ENCODE peak calls at places on chromosome 16, in six cellular contexts. G, L, M, Q, R and T are unnamed samples. For H3K4me1, the result is how much of the 10 kb centered on the place peaks cover.

GRCh38 chr16:81831722-81832126 is 52.6 kb downstream of the PLCG2 start:
- DNase-seq in G (peak), Q (peak), R (peak), M (peak), L (no peak), T (peak)

GRCh38 chr16:52005551-52005950 is 541.4 kb downstream of the TOX3 start:
- DNase-seq in M (no peak), Q (no peak), G (no peak), R (no peak), L (no peak), T (no peak)

GRCh38 chr16:25395528-25395927 is 137.9 kb upstream of the ZKSCAN2 start:
- DNase-seq in Q (no peak), M (no peak), R (no peak), L (no peak), G (no peak), T (no peak)

GRCh38 chr16:73714976-73715375 is 581.6 kb upstream of the PSMD7 start:
- DNase-seq in L (no peak), Q (no peak), G (no peak), R (no peak), M (no peak), T (no peak)

GRCh38 chr16:85812031-85812807 is 12.7 kb downstream of the COX4I1 start:
- DNase-seq in L (no peak), G (no peak), Q (no peak), M (no peak), R (no peak), T (no peak)

GRCh38 chr16:73176577-73177013 is 128.7 kb upstream of the ZFHX3 start:
- DNase-seq in Q (no peak), L (no peak), M (no peak), G (no peak), R (peak), T (no peak)

GRCh38 chr16:4261557-4262172 is 11.2 kb downstream of the TFAP4 start:
- DNase-seq in Q (peak), R (peak), G (peak), M (no peak), L (peak), T (no peak)

GRCh38 chr16:73125860-73126259 is 77.9 kb upstream of the ZFHX3 start:
- DNase-seq in G (no peak), L (no peak), M (no peak), Q (no peak), R (peak), T (no peak)

GRCh38 chr16:48350716-48351115 is 34.5 kb downstream of the SIAH1 start:
- DNase-seq in Q (no peak), G (no peak), L (no peak), R (no peak), M (no peak), T (no peak)

GRCh38 chr16:67861877-67862276 is 11.0 kb upstream of the EDC4 start:
- DNase-seq in R (no peak), Q (no peak), M (no peak), L (no peak), G (no peak), T (no peak)

GRCh38 chr16:67862623-67863583 is 9.9 kb upstream of the EDC4 start:
- DNase-seq in L (no peak), R (peak), M (peak), Q (no peak), G (peak), T (no peak)

GRCh38 chr16:67868290-67868689 is 4.6 kb upstream of the EDC4 start:
- DNase-seq in R (no peak), L (no peak), M (no peak), Q (no peak), G (no peak), T (no peak)

GRCh38 chr16:67864594-67864993 is 8.3 kb upstream of the EDC4 start:
- DNase-seq in G (no peak), M (no peak), L (no peak), R (no peak), Q (no peak), T (no peak)

DNA sequence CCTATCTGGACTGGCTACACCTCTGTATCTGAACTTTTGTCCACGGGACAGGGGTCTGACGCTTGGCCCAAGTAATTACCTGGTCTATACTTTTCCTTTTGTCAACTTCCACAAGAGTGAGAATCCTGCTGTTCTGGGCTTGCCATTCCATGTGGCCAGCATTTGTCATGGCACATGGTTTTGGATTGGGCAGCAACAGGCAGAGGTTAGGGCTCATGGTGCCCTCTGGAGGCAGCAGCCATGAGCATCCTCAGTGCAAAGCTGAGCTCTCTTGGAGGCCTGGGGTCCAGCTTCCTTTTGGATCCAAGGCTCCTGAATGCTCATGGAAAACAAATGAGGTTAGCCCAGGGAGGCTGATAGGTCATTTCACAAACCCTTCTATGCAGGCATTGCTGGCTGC is 7.5 kb upstream of the EDC4 start:
- DNase-seq in M (peak), L (no peak), Q (peak), G (peak), R (no peak), T (no peak)
- TF ChIP-seq CTCF in M (peak), L (peak), Q (peak), G (no peak), R (peak), T (peak)

DNA sequence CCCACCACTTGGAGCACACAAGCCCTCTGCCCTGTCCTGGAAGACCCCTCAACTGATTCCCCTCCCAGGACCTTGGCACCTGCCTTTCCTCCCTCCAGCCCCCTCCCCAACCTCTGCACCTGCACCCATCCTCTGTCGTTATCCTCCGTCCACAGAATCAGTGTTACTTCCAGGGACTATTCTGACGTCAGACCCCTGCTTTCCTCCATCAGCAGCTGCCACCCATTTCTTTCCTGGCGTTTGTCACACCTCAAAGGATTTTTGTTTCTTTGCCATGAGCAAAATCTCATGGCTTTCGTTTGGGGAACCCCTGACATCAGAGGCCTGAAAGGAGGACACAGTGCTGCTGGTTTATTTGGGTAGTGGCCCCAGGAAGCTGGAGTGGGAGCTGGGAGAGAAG is 68.5 kb downstream of the SOCS1 start:
- DNase-seq in Q (no peak), R (no peak), L (no peak), M (no peak), G (no peak), T (no peak)
- H3K4me1 ChIP-seq in Q (under half), R (under half), L (under half), M (under half), G (under half), T (under half)

DNA sequence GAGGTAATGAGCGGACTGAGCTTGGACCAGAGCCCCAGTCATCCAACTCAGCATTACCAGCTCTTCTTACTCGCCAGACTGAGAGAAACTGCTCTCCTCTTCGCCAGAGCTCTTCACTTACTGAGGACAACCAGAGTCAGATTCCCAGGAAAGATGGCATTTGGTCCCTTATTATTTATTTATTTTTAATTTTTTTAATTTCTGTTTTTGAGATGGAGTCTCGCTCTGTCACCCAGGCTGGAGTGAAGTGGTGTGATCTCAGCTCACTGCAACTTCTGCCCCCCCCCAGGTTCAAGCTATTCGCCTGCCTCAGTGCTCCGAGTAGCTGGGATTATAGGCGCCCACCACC is 23.3 kb downstream of the DEXI start:
- DNase-seq in L (no peak), Q (no peak), R (no peak), M (no peak), G (no peak), T (no peak)
- TF ChIP-seq CTCF in L (no peak), Q (peak), R (no peak), M (no peak), G (no peak), T (no peak)

GRCh38 chr16:89325861-89326471 is 108.5 kb downstream of the ZNF778 start:
- DNase-seq in Q (peak), M (peak), L (peak), R (peak), G (no peak), T (no peak)
- H3K4me1 ChIP-seq in Q (under half), M (half or more), L (half or more), R (under half), G (half or more), T (half or more)

DNA sequence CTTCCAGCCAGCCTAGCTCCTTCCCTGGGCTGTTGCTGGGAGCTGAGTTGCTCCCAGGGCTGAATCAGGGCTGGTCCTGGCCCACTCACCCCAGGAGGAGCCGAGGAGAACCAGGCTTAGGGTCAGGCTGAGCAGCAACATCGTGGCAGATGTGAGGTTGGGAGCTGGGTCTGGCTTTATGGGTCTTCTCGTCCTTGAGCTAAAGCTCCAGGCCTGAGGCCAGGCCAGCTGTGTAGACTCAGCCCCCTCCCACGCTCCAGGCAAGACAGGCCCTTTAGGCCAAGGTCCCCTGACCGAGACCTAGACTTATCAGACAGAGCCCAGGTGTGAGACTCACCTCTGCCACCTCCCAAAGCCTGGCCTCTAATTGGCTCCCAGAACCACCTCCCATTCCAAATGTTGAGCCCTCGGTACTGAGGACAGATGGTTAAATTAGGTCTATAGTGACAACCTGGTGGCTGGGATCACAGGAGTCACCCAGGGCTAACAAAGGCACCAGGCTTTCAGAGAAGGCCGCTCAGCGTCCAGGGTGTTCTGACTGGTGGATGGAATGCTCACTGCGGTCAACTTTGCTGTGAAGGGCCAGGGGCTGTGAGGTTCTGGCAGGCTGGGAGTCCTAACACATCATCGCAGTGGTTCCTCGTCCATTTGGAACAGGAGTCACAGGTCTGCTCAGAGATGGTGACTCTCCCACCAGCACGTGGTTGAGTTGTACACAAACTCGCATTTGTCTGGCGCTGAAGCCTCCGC is at the start of gene CTRL:
- DNase-seq in Q (no peak), L (no peak), M (no peak), G (no peak), R (no peak), T (no peak)
- TF ChIP-seq CTCF in Q (no peak), L (no peak), M (no peak), G (peak), R (peak), T (no peak)

GRCh38 chr16:49532873-49533272 is 159.3 kb downstream of the C16orf78 start:
- DNase-seq in R (no peak), M (no peak), G (no peak), Q (no peak), L (no peak), T (no peak)

GRCh38 chr16:49529646-49530045 is 156.0 kb downstream of the C16orf78 start:
- DNase-seq in G (no peak), L (peak), Q (peak), M (no peak), R (no peak), T (no peak)

GRCh38 chr16:49530396-49530795 is 156.8 kb downstream of the C16orf78 start:
- DNase-seq in L (no peak), Q (peak), R (no peak), G (no peak), M (no peak), T (no peak)

GRCh38 chr16:49532243-49532870 is 158.8 kb downstream of the C16orf78 start:
- DNase-seq in G (no peak), L (no peak), Q (no peak), R (no peak), M (no peak), T (no peak)

GRCh38 chr16:49531425-49531824 is 157.8 kb downstream of the C16orf78 start:
- DNase-seq in M (no peak), R (no peak), G (no peak), Q (no peak), L (no peak), T (no peak)
- H3K4me1 ChIP-seq in M (under half), R (under half), G (under half), Q (under half), L (under half), T (under half)